ENCODE peak calls at places on chromosome 10, in four cellular contexts. One of them, this sample, is unnamed.

GRCh38 chr10:1311707-1312106 is 255.5 kb downstream of the WDR37 start:
- DNase-seq in immature natural killer cell: no peak
- DNase-seq in Peyer's patch: no peak
- DNase-seq in KG1: no peak
- DNase-seq in this sample: no peak

GRCh38 chr10:49183596-49184542 is 4.3 kb downstream of the TMEM273 start:
- DNase-seq in immature natural killer cell: peak; percentile 38
- DNase-seq in Peyer's patch: no peak
- DNase-seq in KG1: peak; percentile 21
- DNase-seq in this sample: no peak

GRCh38 chr10:75643405-75643804 is 212.0 kb downstream of the LRMDA start:
- DNase-seq in immature natural killer cell: no peak
- DNase-seq in Peyer's patch: no peak
- DNase-seq in KG1: no peak
- DNase-seq in this sample: no peak

GRCh38 chr10:6494934-6495592 is 85.0 kb downstream of the PRKCQ start:
- DNase-seq in immature natural killer cell: peak; percentile 71
- DNase-seq in Peyer's patch: peak; percentile 36
- DNase-seq in KG1: no peak
- DNase-seq in this sample: no peak

GRCh38 chr10:97719602-97720001 is 6.1 kb downstream of the MARVELD1 start:
- DNase-seq in immature natural killer cell: no peak
- DNase-seq in Peyer's patch: no peak
- DNase-seq in KG1: no peak
- DNase-seq in this sample: no peak

GRCh38 chr10:132124201-132124920 is 58.6 kb downstream of the JAKMIP3 start:
- DNase-seq in immature natural killer cell: no peak
- DNase-seq in Peyer's patch: no peak
- DNase-seq in KG1: no peak
- DNase-seq in this sample: no peak

GRCh38 chr10:108014902-108015177 is 850.3 kb upstream of the SORCS1 start:
- DNase-seq in immature natural killer cell: no peak
- DNase-seq in Peyer's patch: no peak
- DNase-seq in KG1: no peak
- DNase-seq in this sample: no peak

GRCh38 chr10:58641095-58641531 is 128.4 kb downstream of the BICC1 start:
- DNase-seq in immature natural killer cell: no peak
- DNase-seq in Peyer's patch: no peak
- DNase-seq in KG1: no peak
- DNase-seq in this sample: no peak

GRCh38 chr10:110502851-110503301 is 5.2 kb downstream of the DUSP5 start:
- DNase-seq in immature natural killer cell: no peak
- DNase-seq in Peyer's patch: peak; percentile 67
- DNase-seq in KG1: peak; percentile 49
- DNase-seq in this sample: no peak

GRCh38 chr10:48845512-48845911 is 94.1 kb downstream of the LRRC18 start:
- DNase-seq in immature natural killer cell: no peak
- DNase-seq in Peyer's patch: no peak
- DNase-seq in KG1: no peak
- DNase-seq in this sample: no peak

GRCh38 chr10:126496771-126497545 is 108.7 kb upstream of the ADAM12 start:
- DNase-seq in immature natural killer cell: no peak
- DNase-seq in Peyer's patch: no peak
- DNase-seq in KG1: no peak
- DNase-seq in this sample: no peak

GRCh38 chr10:8919291-8919690 is 864.8 kb downstream of the GATA3 start:
- DNase-seq in immature natural killer cell: no peak
- DNase-seq in Peyer's patch: no peak
- DNase-seq in KG1: no peak
- DNase-seq in this sample: no peak

GRCh38 chr10:44857363-44858016 is 53.6 kb upstream of the TMEM72 start:
- DNase-seq in immature natural killer cell: peak; percentile 40
- DNase-seq in Peyer's patch: peak; percentile 35
- DNase-seq in KG1: no peak
- DNase-seq in this sample: peak; percentile 59

GRCh38 chr10:11175823-11176243 is 158.2 kb downstream of the CELF2 start:
- DNase-seq in immature natural killer cell: peak; percentile 55
- DNase-seq in Peyer's patch: peak; percentile 71
- DNase-seq in KG1: no peak
- DNase-seq in this sample: peak; percentile 43

GRCh38 chr10:79286318-79286951 is 60.8 kb upstream of the PPIF start:
- DNase-seq in immature natural killer cell: peak; percentile 85
- DNase-seq in Peyer's patch: peak; percentile 93
- DNase-seq in KG1: peak; percentile 91
- DNase-seq in this sample: peak; percentile 55

GRCh38 chr10:132502544-132503300 is 34.9 kb upstream of the INPP5A start:
- DNase-seq in immature natural killer cell: no peak
- DNase-seq in Peyer's patch: no peak
- DNase-seq in KG1: no peak
- DNase-seq in this sample: no peak

GRCh38 chr10:44195120-44196007 is 189.5 kb downstream of the CXCL12 start:
- DNase-seq in immature natural killer cell: no peak
- DNase-seq in Peyer's patch: no peak
- DNase-seq in KG1: no peak
- DNase-seq in this sample: peak; percentile 56

GRCh38 chr10:14801693-14802092 is 27.0 kb upstream of the FAM107B start:
- DNase-seq in immature natural killer cell: no peak
- DNase-seq in Peyer's patch: no peak
- DNase-seq in KG1: no peak
- DNase-seq in this sample: no peak

GRCh38 chr10:92126100-92126650 is 164.7 kb downstream of the CPEB3 start:
- DNase-seq in immature natural killer cell: no peak
- DNase-seq in Peyer's patch: no peak
- DNase-seq in KG1: no peak
- DNase-seq in this sample: no peak

GRCh38 chr10:99926925-99927718 is 82.6 kb downstream of the DNMBP start:
- DNase-seq in immature natural killer cell: no peak
- DNase-seq in Peyer's patch: no peak
- DNase-seq in KG1: no peak
- DNase-seq in this sample: peak; percentile 28

GRCh38 chr10:28302012-28302667 is 724 bp downstream of the MPP7 start:
- DNase-seq in immature natural killer cell: no peak
- DNase-seq in Peyer's patch: no peak
- DNase-seq in KG1: peak; percentile 6
- DNase-seq in this sample: peak; percentile 37

GRCh38 chr10:82925547-82925946 is 1050.6 kb downstream of the NRG3 start:
- DNase-seq in immature natural killer cell: no peak
- DNase-seq in Peyer's patch: no peak
- DNase-seq in KG1: no peak
- DNase-seq in this sample: no peak

GRCh38 chr10:131824371-131825149 is 76.2 kb upstream of the PPP2R2D start:
- DNase-seq in immature natural killer cell: no peak
- DNase-seq in Peyer's patch: no peak
- DNase-seq in KG1: no peak
- DNase-seq in this sample: no peak

This sample was measured in tibial nerve.